ENCODE peak calls at places on chromosomes 6 and 20, in six cellular contexts. One of them, this sample, is unnamed.

GRCh38 chr6:139584599-139584998 is 210.2 kb upstream of the CITED2 start:
- DNase-seq in neural crest cell: no peak
- DNase-seq in heart right ventricle: no peak
- DNase-seq in lung: no peak
- DNase-seq in transverse colon: no peak
- DNase-seq in GM20000: no peak
- DNase-seq in this sample: no peak

GRCh38 chr6:76876922-76877553 is 586.3 kb downstream of the HTR1B start:
- DNase-seq in neural crest cell: peak; percentile 70
- DNase-seq in heart right ventricle: no peak
- DNase-seq in lung: peak; percentile 49
- DNase-seq in transverse colon: peak; percentile 33
- DNase-seq in GM20000: peak; percentile 6
- DNase-seq in this sample: peak; percentile 43

GRCh38 chr20:59790388-59790787 is 143.0 kb downstream of the SYCP2 start:
- DNase-seq in neural crest cell: no peak
- DNase-seq in heart right ventricle: no peak
- DNase-seq in lung: no peak
- DNase-seq in transverse colon: no peak
- DNase-seq in GM20000: no peak
- DNase-seq in this sample: no peak

GRCh38 chr6:105111871-105112270 is 67.9 kb downstream of the POPDC3 start:
- DNase-seq in neural crest cell: no peak
- DNase-seq in heart right ventricle: no peak
- DNase-seq in lung: no peak
- DNase-seq in transverse colon: no peak
- DNase-seq in GM20000: no peak
- DNase-seq in this sample: no peak

GRCh38 chr20:50295762-50296449 is 105.3 kb downstream of the CEBPB start:
- DNase-seq in neural crest cell: no peak
- DNase-seq in heart right ventricle: no peak
- DNase-seq in lung: no peak
- DNase-seq in transverse colon: no peak
- DNase-seq in GM20000: no peak
- DNase-seq in this sample: no peak

GRCh38 chr20:36181934-36182603 is 27.5 kb downstream of the EPB41L1 start:
- DNase-seq in neural crest cell: no peak
- DNase-seq in heart right ventricle: no peak
- DNase-seq in lung: no peak
- DNase-seq in transverse colon: no peak
- DNase-seq in GM20000: no peak
- DNase-seq in this sample: no peak

GRCh38 chr6:159978291-159979135 is 9.6 kb downstream of the IGF2R start:
- DNase-seq in neural crest cell: no peak
- DNase-seq in heart right ventricle: no peak
- DNase-seq in lung: no peak
- DNase-seq in transverse colon: no peak
- DNase-seq in GM20000: peak; percentile 49
- DNase-seq in this sample: no peak

GRCh38 chr20:45097485-45098095 is 3.3 kb downstream of the KCNS1 start:
- DNase-seq in neural crest cell: no peak
- DNase-seq in heart right ventricle: no peak
- DNase-seq in lung: no peak
- DNase-seq in transverse colon: peak; percentile 26
- DNase-seq in GM20000: peak; percentile 74
- DNase-seq in this sample: no peak

GRCh38 chr20:53922901-53923314 is 147.5 kb downstream of the BCAS1 start:
- DNase-seq in neural crest cell: no peak
- DNase-seq in heart right ventricle: no peak
- DNase-seq in lung: no peak
- DNase-seq in transverse colon: peak; percentile 29
- DNase-seq in GM20000: peak; percentile 48
- DNase-seq in this sample: no peak

GRCh38 chr6:140494321-140495085 is 1120.1 kb upstream of the CITED2 start:
- DNase-seq in neural crest cell: no peak
- DNase-seq in heart right ventricle: no peak
- DNase-seq in lung: no peak
- DNase-seq in transverse colon: no peak
- DNase-seq in GM20000: no peak
- DNase-seq in this sample: no peak

GRCh38 chr6:108902389-108902792 is 54.2 kb downstream of the ARMC2 start:
- DNase-seq in neural crest cell: no peak
- DNase-seq in heart right ventricle: no peak
- DNase-seq in lung: no peak
- DNase-seq in transverse colon: no peak
- DNase-seq in GM20000: no peak
- DNase-seq in this sample: no peak

GRCh38 chr20:42938486-42939205 is 251.1 kb downstream of the PTPRT start:
- DNase-seq in neural crest cell: no peak
- DNase-seq in heart right ventricle: no peak
- DNase-seq in lung: no peak
- DNase-seq in transverse colon: no peak
- DNase-seq in GM20000: no peak
- DNase-seq in this sample: no peak

GRCh38 chr6:13194852-13195251 is 133.5 kb downstream of the TBC1D7 start:
- DNase-seq in neural crest cell: peak; percentile 14
- DNase-seq in heart right ventricle: peak; percentile 24
- DNase-seq in lung: peak; percentile 43
- DNase-seq in transverse colon: peak; percentile 48
- DNase-seq in GM20000: peak; percentile 80
- DNase-seq in this sample: no peak

GRCh38 chr20:53914861-53915458 is 155.4 kb downstream of the BCAS1 start:
- DNase-seq in neural crest cell: no peak
- DNase-seq in heart right ventricle: no peak
- DNase-seq in lung: no peak
- DNase-seq in transverse colon: no peak
- DNase-seq in GM20000: no peak
- DNase-seq in this sample: no peak

GRCh38 chr6:105207524-105208269 is 27.9 kb upstream of the POPDC3 start:
- DNase-seq in neural crest cell: no peak
- DNase-seq in heart right ventricle: no peak
- DNase-seq in lung: no peak
- DNase-seq in transverse colon: no peak
- DNase-seq in GM20000: no peak
- DNase-seq in this sample: no peak

GRCh38 chr6:165580139-165580538 is 82.9 kb downstream of the PDE10A start:
- DNase-seq in neural crest cell: no peak
- DNase-seq in heart right ventricle: no peak
- DNase-seq in lung: no peak
- DNase-seq in transverse colon: no peak
- DNase-seq in GM20000: no peak
- DNase-seq in this sample: no peak

GRCh38 chr20:40511478-40511877 is 177.6 kb downstream of the MAFB start:
- DNase-seq in neural crest cell: no peak
- DNase-seq in heart right ventricle: no peak
- DNase-seq in lung: no peak
- DNase-seq in transverse colon: no peak
- DNase-seq in GM20000: no peak
- DNase-seq in this sample: no peak

GRCh38 chr6:85920782-85921181 is 278.1 kb upstream of the SYNCRIP start:
- DNase-seq in neural crest cell: no peak
- DNase-seq in heart right ventricle: peak; percentile 25
- DNase-seq in lung: peak; percentile 36
- DNase-seq in transverse colon: no peak
- DNase-seq in GM20000: no peak
- DNase-seq in this sample: no peak

GRCh38 chr6:68653706-68654089 is 18.6 kb downstream of the ADGRB3 start:
- DNase-seq in neural crest cell: no peak
- DNase-seq in heart right ventricle: no peak
- DNase-seq in lung: no peak
- DNase-seq in transverse colon: no peak
- DNase-seq in GM20000: no peak
- DNase-seq in this sample: no peak

GRCh38 chr6:68651018-68651985 is 16.2 kb downstream of the ADGRB3 start:
- DNase-seq in neural crest cell: no peak
- DNase-seq in heart right ventricle: no peak
- DNase-seq in lung: no peak
- DNase-seq in transverse colon: no peak
- DNase-seq in GM20000: no peak
- DNase-seq in this sample: no peak

GRCh38 chr6:68653074-68653705 is 18.1 kb downstream of the ADGRB3 start:
- DNase-seq in neural crest cell: no peak
- DNase-seq in heart right ventricle: no peak
- DNase-seq in lung: no peak
- DNase-seq in transverse colon: no peak
- DNase-seq in GM20000: no peak
- DNase-seq in this sample: no peak

GRCh38 chr6:68650142-68650541 is 15.1 kb downstream of the ADGRB3 start:
- DNase-seq in neural crest cell: no peak
- DNase-seq in heart right ventricle: no peak
- DNase-seq in lung: no peak
- DNase-seq in transverse colon: no peak
- DNase-seq in GM20000: no peak
- DNase-seq in this sample: no peak

GRCh38 chr6:68652117-68652536 is 17.0 kb downstream of the ADGRB3 start:
- DNase-seq in neural crest cell: no peak
- DNase-seq in heart right ventricle: no peak
- DNase-seq in lung: no peak
- DNase-seq in transverse colon: no peak
- DNase-seq in GM20000: no peak
- DNase-seq in this sample: no peak
- TF ChIP-seq CTCF in neural crest cell: no peak
- TF ChIP-seq CTCF in heart right ventricle: peak; percentile 20
- TF ChIP-seq CTCF in lung: no peak
- TF ChIP-seq CTCF in transverse colon: no peak
- TF ChIP-seq CTCF in GM20000: no peak
- TF ChIP-seq CTCF in this sample: peak; percentile 30

GRCh38 chr6:158205220-158205944 is 37.2 kb downstream of the GTF2H5 start:
- DNase-seq in neural crest cell: no peak
- DNase-seq in heart right ventricle: no peak
- DNase-seq in lung: no peak
- DNase-seq in transverse colon: no peak
- DNase-seq in GM20000: no peak
- DNase-seq in this sample: no peak
- TF ChIP-seq CTCF in neural crest cell: peak; percentile 63
- TF ChIP-seq CTCF in heart right ventricle: no peak
- TF ChIP-seq CTCF in lung: no peak
- TF ChIP-seq CTCF in transverse colon: peak; percentile 13
- TF ChIP-seq CTCF in GM20000: no peak
- TF ChIP-seq CTCF in this sample: peak; percentile 73

GRCh38 chr6:88494401-88495140 is 328.4 kb upstream of the CNR1 start:
- DNase-seq in neural crest cell: no peak
- DNase-seq in heart right ventricle: no peak
- DNase-seq in lung: no peak
- DNase-seq in transverse colon: no peak
- DNase-seq in GM20000: peak; percentile 27
- DNase-seq in this sample: no peak

GRCh38 chr6:88491266-88491665 is 325.1 kb upstream of the CNR1 start:
- DNase-seq in neural crest cell: no peak
- DNase-seq in heart right ventricle: no peak
- DNase-seq in lung: no peak
- DNase-seq in transverse colon: no peak
- DNase-seq in GM20000: no peak
- DNase-seq in this sample: no peak

GRCh38 chr6:88493717-88494116 is 327.6 kb upstream of the CNR1 start:
- DNase-seq in neural crest cell: no peak
- DNase-seq in heart right ventricle: no peak
- DNase-seq in lung: no peak
- DNase-seq in transverse colon: no peak
- DNase-seq in GM20000: peak; percentile 30
- DNase-seq in this sample: no peak

GRCh38 chr6:88492241-88492640 is 326.1 kb upstream of the CNR1 start:
- DNase-seq in neural crest cell: no peak
- DNase-seq in heart right ventricle: no peak
- DNase-seq in lung: no peak
- DNase-seq in transverse colon: no peak
- DNase-seq in GM20000: no peak
- DNase-seq in this sample: no peak

DNA sequence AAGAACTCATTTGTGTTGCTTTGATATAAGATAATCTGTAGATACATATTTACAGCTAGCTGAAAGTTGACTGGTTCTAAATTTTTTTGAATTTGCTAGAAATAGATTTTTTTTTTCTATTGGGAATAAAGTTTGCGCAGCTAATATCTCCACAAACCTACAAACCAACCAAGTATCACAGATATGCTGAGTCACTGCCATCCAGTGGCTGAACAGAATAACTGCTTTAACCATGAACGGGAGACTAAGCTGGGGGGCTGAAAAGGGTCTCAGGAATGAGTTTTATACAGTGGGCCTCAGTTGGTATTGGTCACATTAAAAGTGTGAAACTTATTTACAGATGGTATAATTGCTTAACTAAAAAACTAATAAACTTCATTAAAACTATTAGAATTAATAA is 326.7 kb upstream of the CNR1 start:
- DNase-seq in neural crest cell: no peak
- DNase-seq in heart right ventricle: no peak
- DNase-seq in lung: no peak
- DNase-seq in transverse colon: no peak
- DNase-seq in GM20000: no peak
- DNase-seq in this sample: no peak
- TF ChIP-seq CTCF in neural crest cell: peak; percentile 60
- TF ChIP-seq CTCF in heart right ventricle: peak; percentile 61
- TF ChIP-seq CTCF in lung: peak; percentile 6
- TF ChIP-seq CTCF in transverse colon: no peak
- TF ChIP-seq CTCF in GM20000: no peak
- TF ChIP-seq CTCF in this sample: peak; percentile 52

GRCh38 chr6:95768539-95768938 is 191.2 kb downstream of the MANEA start:
- DNase-seq in neural crest cell: no peak
- DNase-seq in heart right ventricle: no peak
- DNase-seq in lung: no peak
- DNase-seq in transverse colon: peak; percentile 14
- DNase-seq in GM20000: no peak
- DNase-seq in this sample: no peak
- TF ChIP-seq CTCF in neural crest cell: no peak
- TF ChIP-seq CTCF in heart right ventricle: no peak
- TF ChIP-seq CTCF in lung: no peak
- TF ChIP-seq CTCF in transverse colon: no peak
- TF ChIP-seq CTCF in GM20000: no peak
- TF ChIP-seq CTCF in this sample: peak; percentile 18

GRCh38 chr20:17611540-17612286 is 41.8 kb downstream of the DSTN start:
- DNase-seq in neural crest cell: no peak
- DNase-seq in heart right ventricle: no peak
- DNase-seq in lung: no peak
- DNase-seq in transverse colon: peak; percentile 53
- DNase-seq in GM20000: no peak
- DNase-seq in this sample: no peak
- TF ChIP-seq CTCF in neural crest cell: peak; percentile 51
- TF ChIP-seq CTCF in heart right ventricle: no peak
- TF ChIP-seq CTCF in lung: no peak
- TF ChIP-seq CTCF in transverse colon: peak; percentile 45
- TF ChIP-seq CTCF in GM20000: no peak
- TF ChIP-seq CTCF in this sample: peak; percentile 61

GRCh38 chr6:82783587-82784253 is 281.9 kb downstream of the UBE3D start:
- DNase-seq in neural crest cell: no peak
- DNase-seq in heart right ventricle: no peak
- DNase-seq in lung: no peak
- DNase-seq in transverse colon: no peak
- DNase-seq in GM20000: no peak
- DNase-seq in this sample: no peak
- TF ChIP-seq CTCF in neural crest cell: peak; percentile 60
- TF ChIP-seq CTCF in heart right ventricle: peak; percentile 30
- TF ChIP-seq CTCF in lung: no peak
- TF ChIP-seq CTCF in transverse colon: no peak
- TF ChIP-seq CTCF in GM20000: no peak
- TF ChIP-seq CTCF in this sample: peak; percentile 62